ENCODE peak calls at places on chromosome 21, in four cellular contexts. O is mesendoderm, E is mesenchymal stem cell, L is trophoblast cell. G is an unnamed sample.

GRCh38 chr21:22575165-22575584 is 1577.0 kb downstream of the NCAM2 start:
- DNase-seq in E (no peak), L (peak; percentile 55), O (peak; percentile 92), G (peak; percentile 62)

GRCh38 chr21:36839123-36839522 is 127.3 kb downstream of the HLCS start:
- DNase-seq in O (no peak), L (no peak), E (peak; percentile 55), G (no peak)

GRCh38 chr21:39867198-39867650 is at the start of gene PCP4:
- DNase-seq in O (peak; percentile 92), L (peak; percentile 83), E (no peak), G (peak; percentile 82)

GRCh38 chr21:35084869-35085268 is 35.8 kb upstream of the RUNX1 start:
- DNase-seq in E (peak; percentile 77), L (peak; percentile 75), O (no peak), G (no peak)

GRCh38 chr21:26405735-26406361 is 167.2 kb downstream of the CYYR1 start:
- DNase-seq in L (peak; percentile 90), O (peak; percentile 84), E (peak; percentile 79), G (no peak)

GRCh38 chr21:29418813-29419212 is 120.1 kb downstream of the BACH1 start:
- DNase-seq in O (no peak), L (no peak), E (no peak), G (no peak)

GRCh38 chr21:25509862-25510261 is 97.4 kb downstream of the MRPL39 start:
- DNase-seq in O (no peak), L (no peak), E (no peak), G (no peak)

GRCh38 chr21:32349333-32349944 is 43.4 kb downstream of the URB1 start:
- DNase-seq in E (no peak), L (no peak), O (no peak), G (no peak)

GRCh38 chr21:25171438-25171837 is 435.8 kb downstream of the MRPL39 start:
- DNase-seq in E (no peak), L (no peak), O (no peak), G (no peak)

GRCh38 chr21:26185021-26185420 is 14.5 kb upstream of the APP start:
- DNase-seq in O (no peak), L (no peak), E (no peak), G (no peak)

DNA sequence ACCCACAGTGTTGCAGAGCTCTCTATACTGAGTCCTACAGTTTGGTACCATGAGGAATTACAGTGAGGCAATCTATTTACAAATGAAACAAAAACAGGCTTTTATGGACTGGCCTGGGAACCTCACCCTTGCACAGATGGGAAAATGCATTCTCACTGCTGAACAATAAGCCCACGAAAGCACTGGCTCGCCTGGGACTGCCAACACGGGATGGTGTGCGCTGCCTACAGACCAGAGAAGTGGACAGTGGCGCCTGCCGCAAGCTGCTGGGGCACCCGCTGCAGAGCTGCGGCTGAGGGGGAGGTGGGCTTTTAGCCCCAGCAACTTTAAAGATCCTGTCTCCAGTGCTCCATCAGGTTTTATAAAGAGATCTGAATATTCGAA is 28.5 kb upstream of the ABCG1 start:
- DNase-seq in E (no peak), L (no peak), O (no peak), G (no peak)
- H3K9ac ChIP-seq in E (no peak overlapping the region), L (no peak overlapping the region), O (no peak overlapping the region), G (no peak overlapping the region)

GRCh38 chr21:15763359-15763758 is 33.6 kb downstream of the USP25 start:
- DNase-seq in L (no peak), E (no peak), O (no peak), G (no peak)

GRCh38 chr21:15766952-15767603 is 37.3 kb downstream of the USP25 start:
- DNase-seq in L (no peak), O (no peak), E (no peak), G (no peak)

GRCh38 chr21:15759469-15759868 is 29.7 kb downstream of the USP25 start:
- DNase-seq in L (no peak), E (no peak), O (peak; percentile 83), G (no peak)

GRCh38 chr21:15764878-15765277 is 35.1 kb downstream of the USP25 start:
- DNase-seq in L (no peak), O (no peak), E (no peak), G (no peak)

DNA sequence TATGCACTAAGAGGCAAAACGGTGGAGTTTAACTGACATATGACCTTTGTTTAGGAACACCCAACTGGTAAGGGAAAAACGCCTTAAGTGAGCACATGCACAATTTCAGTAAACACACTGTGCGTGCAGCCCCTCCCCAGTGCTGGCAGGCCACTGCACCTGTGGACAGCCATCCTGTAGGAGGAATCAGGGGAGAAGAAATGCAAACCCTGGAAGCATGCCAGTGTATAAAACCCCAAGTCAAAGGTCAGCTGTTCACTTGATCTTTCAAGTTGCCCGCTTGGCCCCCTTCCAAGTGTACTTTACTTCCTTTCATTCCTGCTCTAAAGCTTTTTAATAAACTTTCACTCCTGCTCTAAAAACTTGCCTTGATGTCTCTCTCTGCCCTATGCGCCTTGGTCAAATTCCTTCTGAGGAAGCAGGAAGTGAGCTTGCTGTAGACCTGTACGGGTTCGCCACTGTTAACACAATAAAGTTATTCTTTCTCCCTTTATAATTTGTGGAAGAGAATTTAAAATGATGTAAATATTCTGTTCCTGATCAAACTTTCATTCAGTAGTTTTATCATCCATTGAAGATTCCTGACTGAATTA is 31.8 kb downstream of the USP25 start:
- DNase-seq in O (no peak), E (no peak), L (no peak), G (no peak)
- H3K4me2 ChIP-seq in O (no peak overlapping the region), E (no peak overlapping the region), L (no peak overlapping the region), G (no peak overlapping the region)

GRCh38 chr21:41345934-41346685 is 15.7 kb upstream of the MX2 start:
- DNase-seq in O (no peak), E (no peak), L (peak; percentile 64), G (no peak)

GRCh38 chr21:41348434-41348833 is 13.4 kb upstream of the MX2 start:
- DNase-seq in E (no peak), O (no peak), L (peak; percentile 72), G (no peak)

GRCh38 chr21:41349607-41350390 is 12.0 kb upstream of the MX2 start:
- DNase-seq in E (no peak), L (no peak), O (no peak), G (no peak)

GRCh38 chr21:41346758-41347157 is 15.1 kb upstream of the MX2 start:
- DNase-seq in O (no peak), E (no peak), L (no peak), G (no peak)

GRCh38 chr21:41350436-41351155 is 11.2 kb upstream of the MX2 start:
- DNase-seq in E (no peak), O (no peak), L (no peak), G (no peak)
- H3K23ac ChIP-seq in E (no peak overlapping the region), O (no peak overlapping the region), L (no peak overlapping the region), G (no peak overlapping the region)

GRCh38 chr21:42019706-42020105 is 9.5 kb upstream of the ZBTB21 start:
- DNase-seq in E (no peak), O (no peak), L (no peak), G (no peak)
- H3K9ac ChIP-seq in E (no peak overlapping the region), O (no peak overlapping the region), L (no peak overlapping the region), G (no peak overlapping the region)

DNA sequence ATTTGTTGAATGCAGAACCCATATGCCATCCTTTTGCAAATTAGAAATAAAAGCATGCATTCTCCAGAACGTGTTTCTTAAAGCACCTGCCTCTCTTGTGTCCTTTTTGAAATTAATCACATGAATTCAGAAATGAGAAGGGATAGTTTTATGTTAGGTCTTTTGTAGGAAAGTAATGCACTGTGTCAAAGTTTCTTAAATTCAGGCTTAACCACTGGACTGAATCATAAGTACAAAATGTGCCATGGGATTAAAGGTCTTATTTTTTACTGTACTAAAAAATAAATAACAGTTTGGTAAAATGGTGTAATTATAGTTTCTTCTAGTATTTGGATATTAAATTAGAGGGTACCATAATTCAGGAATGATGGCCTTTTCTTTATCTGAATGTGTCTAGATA is 290.1 kb upstream of the USP25 start:
- DNase-seq in L (no peak), O (no peak), E (no peak), G (no peak)
- H3K4me2 ChIP-seq in L (no peak overlapping the region), O (no peak overlapping the region), E (no peak overlapping the region), G (no peak overlapping the region)

GRCh38 chr21:18914570-18914969 is 511.0 kb upstream of the TMPRSS15 start:
- DNase-seq in E (no peak), O (no peak), L (no peak), G (no peak)

GRCh38 chr21:18902641-18903040 is 499.1 kb upstream of the TMPRSS15 start:
- DNase-seq in O (no peak), E (no peak), L (no peak), G (no peak)

GRCh38 chr21:18913914-18914313 is 510.3 kb upstream of the TMPRSS15 start:
- DNase-seq in E (no peak), O (peak; percentile 19), L (no peak), G (no peak)

DNA sequence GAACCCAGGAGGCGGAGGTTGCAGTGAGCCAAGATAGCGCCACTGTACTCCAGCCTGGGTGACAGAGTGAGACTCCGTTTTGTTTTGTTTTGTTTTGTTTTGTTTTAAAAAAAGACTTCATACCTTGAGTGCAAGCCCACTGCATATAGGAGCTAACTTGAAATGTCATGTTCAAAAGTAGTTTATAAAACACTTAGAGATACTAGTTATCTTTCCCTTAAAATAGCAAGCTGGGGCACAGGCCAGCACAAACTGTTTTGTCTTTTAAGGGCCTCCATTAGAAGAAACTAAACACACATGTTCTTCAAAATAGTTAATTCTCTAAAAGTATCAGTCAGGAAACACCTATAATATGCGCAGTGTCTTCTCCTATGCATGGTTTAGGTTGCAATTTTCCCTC is 505.1 kb upstream of the TMPRSS15 start:
- DNase-seq in E (no peak), O (no peak), L (no peak), G (no peak)
- H3K23ac ChIP-seq in E (no peak overlapping the region), O (no peak overlapping the region), L (no peak overlapping the region), G (no peak overlapping the region)

GRCh38 chr21:45431781-45432572 is 27.0 kb downstream of the COL18A1 start:
- DNase-seq in L (no peak), O (no peak), E (no peak), G (no peak)
- H3K9ac ChIP-seq in L (no peak overlapping the region), O (no peak overlapping the region), E (peak overlapping the region; percentile 46), G (no peak overlapping the region)

DNA sequence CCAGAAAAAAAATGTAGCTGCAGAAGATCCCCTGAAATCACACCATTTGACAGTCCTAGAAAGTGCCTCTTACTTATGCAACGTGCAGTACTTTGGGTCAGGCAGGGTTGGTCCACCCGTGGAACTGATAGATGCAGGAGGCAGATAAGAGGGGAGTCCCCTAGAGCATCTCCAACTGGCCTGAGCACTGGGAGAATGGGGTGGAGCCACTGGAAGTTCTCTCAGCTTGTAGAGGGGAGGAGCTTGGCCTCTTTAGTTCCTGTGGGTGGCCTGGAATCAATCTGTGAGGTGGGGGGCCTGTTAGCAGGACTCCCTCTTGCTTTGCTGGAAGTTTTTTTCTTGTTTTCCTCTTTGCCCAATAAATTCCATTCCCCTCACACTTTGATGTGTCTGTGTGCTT is 335.7 kb upstream of the NCAM2 start:
- DNase-seq in O (peak; percentile 21), E (no peak), L (no peak), G (no peak)
- H3K4me2 ChIP-seq in O (no peak overlapping the region), E (no peak overlapping the region), L (no peak overlapping the region), G (no peak overlapping the region)

GRCh38 chr21:23694396-23694795 is 1912.9 kb downstream of the MRPL39 start:
- DNase-seq in E (no peak), O (no peak), L (no peak), G (no peak)

GRCh38 chr21:23699402-23699801 is 1907.9 kb downstream of the MRPL39 start:
- DNase-seq in E (no peak), L (no peak), O (no peak), G (no peak)

GRCh38 chr21:23695449-23695848 is 1911.8 kb downstream of the MRPL39 start:
- DNase-seq in L (no peak), O (no peak), E (no peak), G (no peak)
- H3K23ac ChIP-seq in L (no peak overlapping the region), O (no peak overlapping the region), E (no peak overlapping the region), G (no peak overlapping the region)

G was measured in neuronal stem cell.